ENCODE peak calls at places on chromosomes 6 and 20, in nine cellular contexts. F is activated CD4-positive, alpha-beta T cell treated with anti-CD3 and anti-CD28 coated beads, Interleukin-2, amount 10 ng/mL, durations not matched to agents 7 days and 5 days; U is activated CD4-positive, alpha-beta memory T cell treated with anti-CD3 and anti-CD28 coated beads, Interleukin-2, amount 10 ng/mL, durations not matched to agents 7 days and 5 days; C is tibial artery; X is nucleus accumbens; R is endothelial cell of umbilical vein; O is EL; I is RCC 7860; Y is activated CD8-positive, alpha-beta memory T cell treated with anti-CD3 and anti-CD28 coated beads for 4 hours. Q is an unnamed sample.

GRCh38 chr6:35370124-35370741 is 27.9 kb downstream of the PPARD start:
- DNase-seq in U (peak), C (peak), I (peak), X (no peak), Y (peak), F (peak), O (peak), R (peak), Q (peak)

GRCh38 chr6:6557504-6557839 is 31.0 kb upstream of the LY86 start:
- DNase-seq in C (no peak), Y (no peak), U (no peak), R (no peak), O (no peak), X (no peak), I (no peak), F (no peak), Q (no peak)

GRCh38 chr20:37308098-37309050 is 18.9 kb downstream of the MANBAL start:
- DNase-seq in R (no peak), F (no peak), Y (no peak), I (no peak), X (no peak), C (no peak), U (peak), O (no peak), Q (peak)

GRCh38 chr20:33176101-33176500 is 8.1 kb downstream of the BPIFA2 start:
- DNase-seq in R (no peak), I (no peak), X (no peak), U (no peak), C (no peak), Y (no peak), O (no peak), F (no peak), Q (no peak)

GRCh38 chr6:34247481-34248197 is 1.2 kb downstream of the SMIM29 start:
- DNase-seq in X (no peak), C (peak), I (no peak), U (no peak), F (no peak), O (no peak), R (no peak), Y (no peak), Q (no peak)

GRCh38 chr20:45810191-45810590 is 2.3 kb upstream of the UBE2C start:
- DNase-seq in X (no peak), F (no peak), Y (no peak), U (no peak), I (no peak), O (no peak), R (peak), C (no peak), Q (no peak)

GRCh38 chr6:110409794-110410193 is 5.6 kb downstream of the DDO start:
- DNase-seq in I (no peak), Y (no peak), O (no peak), F (no peak), X (no peak), C (no peak), R (no peak), U (no peak), Q (no peak)

GRCh38 chr6:162387723-162388382 is 339.7 kb downstream of the PRKN start:
- DNase-seq in R (no peak), O (no peak), I (no peak), C (peak), F (no peak), Y (no peak), X (no peak), U (no peak), Q (no peak)

GRCh38 chr20:23408957-23409356 is 12.3 kb downstream of the NAPB start:
- DNase-seq in I (no peak), U (no peak), F (no peak), X (no peak), C (no peak), Y (no peak), R (no peak), O (no peak), Q (no peak)

GRCh38 chr6:93684339-93684738 is 265.0 kb upstream of the EPHA7 start:
- DNase-seq in Y (no peak), C (no peak), O (no peak), I (no peak), X (no peak), F (no peak), R (no peak), U (no peak), Q (no peak)

GRCh38 chr6:148548065-148548748 is 198.6 kb upstream of the UST start:
- DNase-seq in F (no peak), Y (no peak), R (no peak), U (no peak), O (peak), C (no peak), I (no peak), X (no peak), Q (no peak)

GRCh38 chr20:37239026-37239451 is 22.6 kb downstream of the GHRH start:
- DNase-seq in F (no peak), O (no peak), C (no peak), R (no peak), I (no peak), X (no peak), U (no peak), Y (no peak), Q (no peak)

GRCh38 chr6:34092631-34093030 is 53.3 kb downstream of the GRM4 start:
- DNase-seq in O (no peak), U (no peak), X (no peak), I (no peak), F (no peak), R (no peak), Y (no peak), C (no peak), Q (no peak)

GRCh38 chr20:49853640-49854039 is 41.0 kb downstream of the SLC9A8 start:
- DNase-seq in Y (no peak), X (peak), C (peak), I (peak), U (no peak), F (no peak), O (peak), R (peak), Q (peak)

GRCh38 chr6:3794092-3794491 is 42.6 kb upstream of the PXDC1 start:
- DNase-seq in F (no peak), O (no peak), R (no peak), X (no peak), I (no peak), U (no peak), C (peak), Y (no peak), Q (no peak)

GRCh38 chr6:122719176-122719575 is 60.3 kb upstream of the FABP7 start:
- DNase-seq in O (no peak), X (no peak), R (no peak), Y (no peak), I (no peak), U (no peak), C (no peak), F (no peak), Q (no peak)

GRCh38 chr6:47247227-47247797 is 62.4 kb downstream of the TNFRSF21 start:
- DNase-seq in R (peak), C (no peak), O (no peak), Y (no peak), X (no peak), U (no peak), F (no peak), I (no peak), Q (no peak)

GRCh38 chr6:163427498-163428254 is 13.2 kb downstream of the QKI start:
- DNase-seq in X (no peak), U (no peak), I (peak), O (peak), Y (no peak), C (no peak), R (peak), F (no peak), Q (peak)

GRCh38 chr6:148217921-148218320 is 124.7 kb upstream of the SASH1 start:
- DNase-seq in O (no peak), U (no peak), F (no peak), X (no peak), R (no peak), I (no peak), C (no peak), Y (no peak), Q (no peak)

GRCh38 chr6:125314019-125314581 is 12.3 kb upstream of the HDDC2 start:
- DNase-seq in U (peak), F (peak), Y (no peak), R (peak), I (peak), X (peak), O (peak), C (peak), Q (peak)

GRCh38 chr20:44491635-44492395 is 16.1 kb downstream of the TTPAL start:
- DNase-seq in U (no peak), I (no peak), F (no peak), R (no peak), X (no peak), C (peak), O (peak), Y (no peak), Q (no peak)

GRCh38 chr6:167662104-167662880 is 164.4 kb upstream of the AFDN start:
- DNase-seq in Y (no peak), C (no peak), O (no peak), R (no peak), X (no peak), F (no peak), U (no peak), I (no peak), Q (no peak)

GRCh38 chr6:150876598-150876997 is 11.1 kb downstream of the MTHFD1L start:
- DNase-seq in U (no peak), O (no peak), Y (no peak), R (no peak), C (peak), X (peak), F (no peak), I (no peak), Q (no peak)

GRCh38 chr20:60055740-60056139 is 97.5 kb downstream of the CDH26 start:
- DNase-seq in U (peak), O (peak), C (peak), X (no peak), I (no peak), Y (peak), R (no peak), F (peak), Q (peak)

GRCh38 chr20:46172455-46172854 is 54.3 kb downstream of the CD40 start:
- DNase-seq in O (no peak), R (no peak), Y (no peak), U (no peak), C (no peak), I (no peak), F (no peak), X (no peak), Q (no peak)

GRCh38 chr6:100155141-100155540 is 161.1 kb upstream of the MCHR2 start:
- DNase-seq in X (no peak), Y (no peak), O (no peak), U (no peak), I (no peak), F (no peak), R (no peak), C (no peak), Q (no peak)

GRCh38 chr6:108359901-108360882 is 65.3 kb downstream of the AFG1L start:
- DNase-seq in Y (no peak), R (no peak), I (no peak), X (no peak), F (no peak), O (peak), C (no peak), U (no peak), Q (peak)

GRCh38 chr6:125471703-125472102 is 169.9 kb upstream of the HDDC2 start:
- DNase-seq in O (no peak), F (no peak), U (no peak), I (no peak), X (no peak), C (no peak), Y (no peak), R (no peak), Q (no peak)

GRCh38 chr20:19775353-19776201 is 17.5 kb downstream of the RIN2 start:
- DNase-seq in F (no peak), O (peak), I (no peak), Y (no peak), C (no peak), U (no peak), R (no peak), X (no peak), Q (no peak)

GRCh38 chr6:136184738-136185137 is 65.4 kb downstream of the MTFR2 start:
- DNase-seq in F (no peak), I (no peak), C (no peak), R (no peak), U (no peak), Y (no peak), O (no peak), X (no peak), Q (no peak)

GRCh38 chr6:162404926-162405325 is 322.6 kb downstream of the PRKN start:
- DNase-seq in X (no peak), R (no peak), C (no peak), I (no peak), U (no peak), F (no peak), O (no peak), Y (no peak), Q (no peak)

GRCh38 chr6:3432416-3432815 is 24.4 kb downstream of the SLC22A23 start:
- DNase-seq in I (no peak), O (no peak), C (no peak), R (no peak), U (no peak), Y (no peak), X (no peak), F (no peak), Q (peak)

GRCh38 chr6:35562060-35562459 is 49.4 kb upstream of the TULP1 start:
- DNase-seq in U (no peak), O (peak), R (no peak), C (peak), I (no peak), Y (no peak), F (no peak), X (no peak), Q (no peak)

GRCh38 chr6:125640441-125641150 is 108.8 kb upstream of the HEY2 start:
- DNase-seq in U (no peak), R (no peak), I (no peak), O (no peak), X (no peak), F (no peak), C (no peak), Y (no peak), Q (no peak)

GRCh38 chr6:35810831-35811698 is 5.9 kb downstream of the LHFPL5 start:
- DNase-seq in Y (no peak), C (no peak), I (peak), X (no peak), F (no peak), O (peak), U (no peak), R (peak), Q (peak)

GRCh38 chr6:135871878-135872277 is 20.4 kb downstream of the PDE7B start:
- DNase-seq in C (no peak), I (peak), U (no peak), Y (no peak), R (no peak), O (peak), F (no peak), X (no peak), Q (no peak)

Q was measured in mammary epithelial cell.